ENCODE peak calls at places on chromosome 20, in six cellular contexts. M is ACHN, D is iris pigment epithelial cell, Z is HCEC 1CT, H is progenitor cell of endocrine pancreas, G is foreskin fibroblast. N is an unnamed sample.

GRCh38 chr20:53023717-53024116 is 51.6 kb downstream of the TSHZ2 start:
- DNase-seq in Z (no peak), H (no peak), D (no peak), M (no peak), G (no peak), N (no peak)

GRCh38 chr20:38001173-38001875 is 31.9 kb downstream of the TTI1 start:
- DNase-seq in H (no peak), D (peak; percentile 87), Z (peak; percentile 89), M (peak; percentile 37), G (peak; percentile 76), N (peak; percentile 83)

GRCh38 chr20:50053790-50054547 is 59.0 kb downstream of the UBE2V1 start:
- DNase-seq in G (no peak), M (no peak), Z (no peak), H (no peak), D (no peak), N (no peak)

GRCh38 chr20:36929290-36929689 is 22.2 kb downstream of the SAMHD1 start:
- DNase-seq in H (no peak), D (peak; percentile 61), G (peak; percentile 69), M (peak; percentile 11), Z (peak; percentile 44), N (peak; percentile 53)

GRCh38 chr20:63834545-63834880 is 3.4 kb upstream of the ZBTB46 start:
- DNase-seq in H (no peak), Z (no peak), G (no peak), M (no peak), D (no peak), N (no peak)

GRCh38 chr20:24131684-24132083 is 143.1 kb upstream of the GGTLC1 start:
- DNase-seq in M (no peak), H (no peak), Z (no peak), G (no peak), D (no peak), N (peak; percentile 36)

GRCh38 chr20:20450461-20451027 is 82.6 kb downstream of the INSM1 start:
- DNase-seq in G (peak; percentile 52), M (no peak), Z (no peak), D (no peak), H (no peak), N (no peak)

GRCh38 chr20:1338096-1338495 is 9.2 kb upstream of the SDCBP2 start:
- DNase-seq in Z (no peak), H (no peak), M (no peak), G (no peak), D (no peak), N (no peak)

GRCh38 chr20:18662279-18662678 is 74.4 kb downstream of the DTD1 start:
- DNase-seq in D (no peak), H (no peak), Z (no peak), G (no peak), M (no peak), N (no peak)

GRCh38 chr20:49979030-49979832 is 3.5 kb upstream of the SNAI1 start:
- DNase-seq in H (peak; percentile 73), Z (no peak), G (peak; percentile 75), D (no peak), M (peak; percentile 45), N (peak; percentile 44)

GRCh38 chr20:664151-664550 is 11.2 kb upstream of the SRXN1 start:
- DNase-seq in M (no peak), G (no peak), Z (no peak), H (no peak), D (no peak), N (no peak)

N was measured in HT1080.